ENCODE peak calls at places on chromosomes 16 and 17, in six cellular contexts. B is prostate gland, R is A549, K is retinal pigment epithelial cell, E is GM12864, Y is GM12865. S is an unnamed sample.

GRCh38 chr17:78092794-78093324 is 35.7 kb downstream of the TMC6 start:
- DNase-seq in B (no peak), R (no peak), K (no peak), E (no peak), Y (no peak), S (no peak)

GRCh38 chr17:78674595-78675315 is 97.6 kb upstream of the DNAH17 start:
- DNase-seq in B (no peak), R (no peak), K (no peak), E (no peak), Y (no peak), S (no peak)

GRCh38 chr16:31568577-31569359 is 41.1 kb downstream of the AHSP start:
- DNase-seq in B (peak; percentile 11), R (no peak), K (no peak), E (no peak), Y (no peak), S (no peak)

GRCh38 chr16:79644977-79645667 is 44.6 kb upstream of the MAF start:
- DNase-seq in B (peak; percentile 21), R (no peak), K (peak; percentile 51), E (no peak), Y (no peak), S (no peak)

GRCh38 chr17:73340093-73340596 is 28.3 kb upstream of the CDC42EP4 start:
- DNase-seq in B (no peak), R (peak; percentile 96), K (peak; percentile 98), E (no peak), Y (peak; percentile 53), S (no peak)

GRCh38 chr16:69187891-69188451 is 1.0 kb downstream of the SNTB2 start:
- DNase-seq in B (peak; percentile 48), R (peak; percentile 34), K (peak; percentile 62), E (no peak), Y (peak; percentile 49), S (no peak)

GRCh38 chr16:79607587-79607986 is 7.0 kb upstream of the MAF start:
- DNase-seq in B (no peak), R (peak; percentile 21), K (no peak), E (no peak), Y (no peak), S (no peak)

GRCh38 chr16:21228473-21228872 is 5.0 kb upstream of the ANKS4B start:
- DNase-seq in B (no peak), R (no peak), K (no peak), E (no peak), Y (no peak), S (no peak)

GRCh38 chr17:58513391-58513912 is 986 bp downstream of the MTMR4 start:
- DNase-seq in B (no peak), R (no peak), K (no peak), E (peak; percentile 21), Y (peak; percentile 68), S (peak; percentile 51)

GRCh38 chr16:67811899-67812298 is 5.2 kb downstream of the TSNAXIP1 start:
- DNase-seq in B (no peak), R (no peak), K (no peak), E (no peak), Y (no peak), S (no peak)

GRCh38 chr16:85626191-85626951 is 13.2 kb downstream of the GSE1 start:
- DNase-seq in B (no peak), R (no peak), K (no peak), E (no peak), Y (no peak), S (no peak)

GRCh38 chr17:30363715-30364202 is 15.0 kb upstream of the CPD start:
- DNase-seq in B (no peak), R (no peak), K (peak; percentile 46), E (peak; percentile 94), Y (peak; percentile 95), S (peak; percentile 71)

GRCh38 chr16:4272114-4272954 is 489 bp downstream of the TFAP4 start:
- DNase-seq in B (peak; percentile 43), R (peak; percentile 60), K (no peak), E (no peak), Y (peak; percentile 59), S (peak; percentile 66)

GRCh38 chr16:50881331-50881830 is 139.5 kb downstream of the CYLD start:
- DNase-seq in B (no peak), R (no peak), K (no peak), E (no peak), Y (no peak), S (no peak)

DNA sequence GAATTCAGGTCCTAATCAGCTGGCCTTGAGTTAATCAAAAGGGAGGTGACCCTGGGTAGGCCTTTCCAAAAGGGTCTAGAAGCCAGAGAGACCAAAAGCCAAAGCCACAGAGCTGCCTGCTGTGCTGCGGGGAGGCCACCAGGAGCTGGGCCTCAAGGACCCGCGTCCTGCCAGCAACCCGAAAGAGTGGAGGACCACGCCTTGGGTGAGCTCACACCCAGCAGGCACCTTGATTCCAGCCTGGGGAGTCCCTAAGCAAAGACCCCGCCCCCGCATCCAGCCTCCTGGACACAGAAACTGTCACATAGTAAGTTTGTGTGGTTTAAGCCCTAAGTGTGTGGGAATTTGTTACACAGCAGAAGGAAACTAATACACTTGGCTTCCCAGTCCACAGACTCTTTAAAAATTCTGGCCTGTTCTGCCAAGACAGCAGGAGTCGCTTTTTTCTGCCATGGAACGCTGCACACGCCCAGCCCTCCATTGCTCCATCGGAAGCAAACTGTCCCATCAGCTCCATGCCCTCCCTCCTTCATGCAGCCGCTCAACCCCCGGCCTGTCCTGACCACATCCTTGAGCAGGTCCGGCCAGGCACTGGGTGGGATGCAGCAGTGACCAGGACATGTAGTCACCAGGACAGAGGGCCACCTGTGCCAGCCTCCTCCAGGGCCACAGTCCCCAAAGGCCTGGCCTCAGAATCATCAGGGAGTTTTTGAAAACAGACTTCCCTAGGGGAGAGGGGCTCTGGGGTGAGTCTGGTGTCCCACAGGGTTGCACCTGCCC is 20.9 kb upstream of the RASD1 start:
- DNase-seq in B (no peak), R (no peak), K (no peak), E (no peak), Y (no peak), S (no peak)
- TF ChIP-seq CTCF in B (no peak), R (no peak), K (no peak), E (no peak), Y (no peak), S (no peak)

GRCh38 chr17:17109231-17109630 is 67.0 kb downstream of the MPRIP start:
- DNase-seq in B (no peak), R (peak; percentile 40), K (no peak), E (no peak), Y (no peak), S (no peak)
- TF ChIP-seq CTCF in B (no peak), R (no peak), K (peak; percentile 36), E (no peak), Y (no peak), S (no peak)

DNA sequence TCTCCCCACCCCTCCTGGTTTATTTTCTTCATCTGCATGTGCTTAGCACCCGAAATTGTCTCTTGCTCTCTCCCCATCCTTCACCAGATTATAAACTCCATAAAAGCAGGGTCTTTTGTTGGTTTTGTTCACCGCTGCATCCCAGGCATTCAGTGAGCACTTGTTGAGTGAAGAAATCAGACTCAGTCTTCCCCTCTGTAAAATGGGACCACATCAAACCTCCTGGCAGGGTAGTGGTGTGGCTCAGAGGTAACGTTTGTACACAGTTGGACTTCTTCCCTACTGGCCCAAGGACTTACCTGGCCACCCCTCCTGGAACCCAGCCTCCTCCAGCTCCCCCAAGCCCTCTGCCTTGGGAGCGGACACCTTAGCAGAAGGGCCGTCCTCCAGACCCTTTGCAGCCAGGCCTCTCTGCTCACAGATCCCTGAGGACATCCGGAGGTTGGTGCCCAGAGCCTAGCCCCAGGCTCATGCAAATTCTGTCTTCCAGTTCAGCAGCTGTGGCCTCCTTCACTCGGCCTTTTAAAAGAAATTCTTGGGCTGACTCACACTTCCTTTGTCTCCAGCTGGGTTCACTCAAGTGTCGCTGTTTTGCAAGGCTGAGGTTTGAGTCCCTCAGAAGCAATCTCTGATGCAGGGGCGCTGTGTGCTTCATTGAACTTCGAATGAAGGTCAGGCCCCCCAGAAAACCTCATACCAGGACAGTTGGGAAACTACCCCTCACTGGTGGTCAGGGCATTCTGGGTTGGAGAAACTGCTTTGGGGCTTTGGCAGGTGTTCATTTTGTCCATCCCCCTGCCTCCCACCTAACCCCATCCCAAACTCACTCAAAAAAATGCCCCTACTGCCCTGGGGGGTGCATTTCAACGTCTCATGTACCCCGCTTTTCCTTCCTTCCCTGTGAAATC is 16.8 kb upstream of the RMI2 start:
- DNase-seq in B (no peak), R (peak; percentile 71), K (no peak), E (peak; percentile 94), Y (peak; percentile 98), S (peak; percentile 86)
- TF ChIP-seq CTCF in B (no peak), R (no peak), K (peak; percentile 3), E (no peak), Y (no peak), S (no peak)

GRCh38 chr17:32497431-32498205 is 10.8 kb downstream of the CDK5R1 start:
- DNase-seq in B (no peak), R (peak; percentile 41), K (no peak), E (no peak), Y (no peak), S (no peak)
- TF ChIP-seq CTCF in B (no peak), R (no peak), K (peak; percentile 1), E (no peak), Y (no peak), S (peak; percentile 25)

DNA sequence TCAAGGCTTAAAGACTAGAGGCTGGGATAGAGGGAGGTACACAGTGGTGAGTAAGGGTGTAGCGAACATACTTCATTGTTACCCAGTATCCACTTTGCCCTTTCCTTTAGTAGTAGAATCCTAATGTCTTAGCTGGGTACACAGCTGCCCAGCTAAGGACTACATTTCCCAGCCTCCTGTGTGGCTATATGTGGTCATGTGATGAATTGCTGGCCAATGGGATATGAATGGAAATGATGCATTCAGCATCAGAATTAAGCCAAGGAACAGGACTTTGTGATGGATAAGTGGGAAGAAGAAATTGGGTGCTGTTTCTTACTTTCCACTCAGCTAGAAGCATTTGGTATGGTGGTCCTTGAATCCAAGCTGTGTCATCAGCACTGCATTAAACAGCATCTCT is 55.9 kb downstream of the FOXL1 start:
- DNase-seq in B (no peak), R (no peak), K (no peak), E (no peak), Y (no peak), S (no peak)
- TF ChIP-seq CTCF in B (no peak), R (no peak), K (no peak), E (no peak), Y (no peak), S (no peak)

GRCh38 chr17:17748179-17748578 is 66.9 kb downstream of the RAI1 start:
- DNase-seq in B (no peak), R (no peak), K (no peak), E (no peak), Y (peak; percentile 58), S (no peak)
- TF ChIP-seq CTCF in B (no peak), R (peak; percentile 27), K (peak; percentile 7), E (peak; percentile 63), Y (peak; percentile 30), S (no peak)

GRCh38 chr16:65807858-65808257 is 558.6 kb upstream of the CDH5 start:
- DNase-seq in B (no peak), R (no peak), K (no peak), E (no peak), Y (peak; percentile 2), S (no peak)
- TF ChIP-seq CTCF in B (no peak), R (no peak), K (no peak), E (no peak), Y (no peak), S (no peak)

S was measured in GM10248.